ENCODE peak calls at places on chromosomes 11 and 22, in four cellular contexts. One of them, this sample, is unnamed.

GRCh38 chr11:87840786-87841185 is 334.5 kb downstream of the RAB38 start:
- DNase-seq in mesendoderm: peak; percentile 26
- DNase-seq in IMR-90: no peak
- DNase-seq in H9: no peak
- DNase-seq in this sample: no peak

GRCh38 chr11:85540635-85541034 is 86.5 kb downstream of the DLG2 start:
- DNase-seq in IMR-90: no peak
- DNase-seq in mesendoderm: peak; percentile 67
- DNase-seq in H9: peak; percentile 61
- DNase-seq in this sample: peak; percentile 25

GRCh38 chr22:29784451-29785361 is 17.5 kb downstream of the UQCR10 start:
- DNase-seq in H9: no peak
- DNase-seq in IMR-90: peak; percentile 18
- DNase-seq in mesendoderm: no peak
- DNase-seq in this sample: no peak

GRCh38 chr11:126680109-126680508 is 320.5 kb downstream of the KIRREL3 start:
- DNase-seq in IMR-90: peak; percentile 29
- DNase-seq in mesendoderm: no peak
- DNase-seq in H9: no peak
- DNase-seq in this sample: no peak

GRCh38 chr22:46578824-46579561 is 41.2 kb upstream of the GRAMD4 start:
- DNase-seq in mesendoderm: no peak
- DNase-seq in H9: peak; percentile 31
- DNase-seq in IMR-90: peak; percentile 40
- DNase-seq in this sample: no peak

GRCh38 chr11:106086135-106086534 is 8.7 kb downstream of the AASDHPPT start:
- DNase-seq in IMR-90: no peak
- DNase-seq in H9: no peak
- DNase-seq in mesendoderm: no peak
- DNase-seq in this sample: no peak

GRCh38 chr11:116375221-116375620 is 397.6 kb downstream of the BUD13 start:
- DNase-seq in IMR-90: no peak
- DNase-seq in mesendoderm: no peak
- DNase-seq in H9: no peak
- DNase-seq in this sample: no peak

GRCh38 chr11:2775083-2775625 is 75.4 kb upstream of the KCNQ1OT1 start:
- DNase-seq in IMR-90: no peak
- DNase-seq in H9: no peak
- DNase-seq in mesendoderm: no peak
- DNase-seq in this sample: no peak

GRCh38 chr22:44530569-44530968 is 32.5 kb upstream of the RTL6 start:
- DNase-seq in H9: no peak
- DNase-seq in mesendoderm: no peak
- DNase-seq in IMR-90: no peak
- DNase-seq in this sample: no peak

GRCh38 chr11:33445761-33446161 is 188.6 kb downstream of the HIPK3 start:
- DNase-seq in mesendoderm: no peak
- DNase-seq in H9: no peak
- DNase-seq in IMR-90: peak; percentile 70
- DNase-seq in this sample: no peak

GRCh38 chr22:19871845-19872778 is 17.4 kb upstream of the GNB1L start:
- DNase-seq in IMR-90: no peak
- DNase-seq in H9: no peak
- DNase-seq in mesendoderm: no peak
- DNase-seq in this sample: no peak
- H3K56ac ChIP-seq in IMR-90: no peak overlapping the region
- H3K56ac ChIP-seq in H9: no peak overlapping the region
- H3K56ac ChIP-seq in mesendoderm: no peak overlapping the region
- H3K56ac ChIP-seq in this sample: no peak overlapping the region

GRCh38 chr11:34680918-34681554 is 60.1 kb downstream of the EHF start:
- DNase-seq in mesendoderm: peak; percentile 61
- DNase-seq in IMR-90: peak; percentile 78
- DNase-seq in H9: no peak
- DNase-seq in this sample: peak; percentile 5

GRCh38 chr11:34680206-34680605 is 59.3 kb downstream of the EHF start:
- DNase-seq in IMR-90: peak; percentile 67
- DNase-seq in H9: no peak
- DNase-seq in mesendoderm: peak; percentile 18
- DNase-seq in this sample: no peak

GRCh38 chr11:34682822-34683221 is 61.9 kb downstream of the EHF start:
- DNase-seq in H9: no peak
- DNase-seq in IMR-90: peak; percentile 39
- DNase-seq in mesendoderm: peak; percentile 90
- DNase-seq in this sample: no peak

GRCh38 chr11:34685864-34686263 is 65.0 kb downstream of the EHF start:
- DNase-seq in IMR-90: no peak
- DNase-seq in H9: no peak
- DNase-seq in mesendoderm: no peak
- DNase-seq in this sample: no peak
- H4K5ac ChIP-seq in IMR-90: no peak overlapping the region
- H4K5ac ChIP-seq in H9: no peak overlapping the region
- H4K5ac ChIP-seq in mesendoderm: no peak overlapping the region
- H4K5ac ChIP-seq in this sample: no peak overlapping the region

GRCh38 chr22:48825802-48826520 is 1001.7 kb downstream of the BRD1 start:
- DNase-seq in H9: no peak
- DNase-seq in mesendoderm: no peak
- DNase-seq in IMR-90: no peak
- DNase-seq in this sample: no peak

GRCh38 chr22:48827904-48828555 is 999.6 kb downstream of the BRD1 start:
- DNase-seq in IMR-90: no peak
- DNase-seq in H9: no peak
- DNase-seq in mesendoderm: no peak
- DNase-seq in this sample: peak; percentile 39

GRCh38 chr22:48824673-48825651 is 1002.7 kb downstream of the BRD1 start:
- DNase-seq in IMR-90: no peak
- DNase-seq in H9: no peak
- DNase-seq in mesendoderm: no peak
- DNase-seq in this sample: no peak

GRCh38 chr22:48827228-48827810 is 1000.4 kb downstream of the BRD1 start:
- DNase-seq in mesendoderm: no peak
- DNase-seq in H9: no peak
- DNase-seq in IMR-90: no peak
- DNase-seq in this sample: peak; percentile 39

GRCh38 chr22:48826546-48826945 is 1001.1 kb downstream of the BRD1 start:
- DNase-seq in H9: no peak
- DNase-seq in mesendoderm: no peak
- DNase-seq in IMR-90: no peak
- DNase-seq in this sample: no peak
- H3K56ac ChIP-seq in H9: no peak overlapping the region
- H3K56ac ChIP-seq in mesendoderm: no peak overlapping the region
- H3K56ac ChIP-seq in IMR-90: no peak overlapping the region
- H3K56ac ChIP-seq in this sample: no peak overlapping the region

GRCh38 chr11:121932646-121933185 is 183.3 kb downstream of the BLID start:
- DNase-seq in IMR-90: no peak
- DNase-seq in H9: no peak
- DNase-seq in mesendoderm: peak; percentile 62
- DNase-seq in this sample: no peak
- H4K5ac ChIP-seq in IMR-90: no peak overlapping the region
- H4K5ac ChIP-seq in H9: no peak overlapping the region
- H4K5ac ChIP-seq in mesendoderm: no peak overlapping the region
- H4K5ac ChIP-seq in this sample: no peak overlapping the region